ENCODE peak calls at places on chromosomes 11 and 22, in seven cellular contexts. One of them, this sample, is unnamed.

GRCh38 chr11:36383200-36383599 is 87.1 kb downstream of the PRR5L start:
- DNase-seq in hippocampal formation: peak; percentile 37
- DNase-seq in sigmoid colon: no peak
- DNase-seq in HuH-7.5: no peak
- DNase-seq in SHP77: no peak
- DNase-seq in T-cell: no peak
- DNase-seq in smooth muscle cell of the brain vasculature: no peak
- DNase-seq in this sample: no peak

GRCh38 chr22:37045958-37046357 is 5.6 kb upstream of the KCTD17 start:
- DNase-seq in hippocampal formation: no peak
- DNase-seq in sigmoid colon: no peak
- DNase-seq in HuH-7.5: no peak
- DNase-seq in SHP77: no peak
- DNase-seq in T-cell: no peak
- DNase-seq in smooth muscle cell of the brain vasculature: no peak
- DNase-seq in this sample: no peak

GRCh38 chr22:45968751-45969413 is 8.1 kb downstream of the WNT7B start:
- DNase-seq in hippocampal formation: no peak
- DNase-seq in sigmoid colon: no peak
- DNase-seq in HuH-7.5: no peak
- DNase-seq in SHP77: no peak
- DNase-seq in T-cell: no peak
- DNase-seq in smooth muscle cell of the brain vasculature: no peak
- DNase-seq in this sample: no peak

GRCh38 chr11:35717043-35717442 is 54.5 kb downstream of the TRIM44 start:
- DNase-seq in hippocampal formation: no peak
- DNase-seq in sigmoid colon: no peak
- DNase-seq in HuH-7.5: no peak
- DNase-seq in SHP77: no peak
- DNase-seq in T-cell: no peak
- DNase-seq in smooth muscle cell of the brain vasculature: no peak
- DNase-seq in this sample: peak; percentile 29

GRCh38 chr11:1936781-1937615 is 10.1 kb upstream of the MRPL23 start:
- DNase-seq in hippocampal formation: no peak
- DNase-seq in sigmoid colon: peak; percentile 63
- DNase-seq in HuH-7.5: no peak
- DNase-seq in SHP77: no peak
- DNase-seq in T-cell: no peak
- DNase-seq in smooth muscle cell of the brain vasculature: no peak
- DNase-seq in this sample: no peak

GRCh38 chr11:63906585-63906984 is 10.4 kb downstream of the RCOR2 start:
- DNase-seq in hippocampal formation: no peak
- DNase-seq in sigmoid colon: no peak
- DNase-seq in HuH-7.5: no peak
- DNase-seq in SHP77: no peak
- DNase-seq in T-cell: peak; percentile 45
- DNase-seq in smooth muscle cell of the brain vasculature: no peak
- DNase-seq in this sample: no peak

GRCh38 chr22:41949297-41949965 is 2.5 kb upstream of the CENPM start:
- DNase-seq in hippocampal formation: no peak
- DNase-seq in sigmoid colon: no peak
- DNase-seq in HuH-7.5: no peak
- DNase-seq in SHP77: no peak
- DNase-seq in T-cell: no peak
- DNase-seq in smooth muscle cell of the brain vasculature: no peak
- DNase-seq in this sample: no peak

GRCh38 chr11:67291481-67292381 is 2.6 kb downstream of the ANKRD13D start:
- DNase-seq in hippocampal formation: no peak
- DNase-seq in sigmoid colon: peak; percentile 66
- DNase-seq in HuH-7.5: no peak
- DNase-seq in SHP77: no peak
- DNase-seq in T-cell: no peak
- DNase-seq in smooth muscle cell of the brain vasculature: no peak
- DNase-seq in this sample: no peak

GRCh38 chr22:24434472-24435322 is 7.3 kb downstream of the ADORA2A start:
- DNase-seq in hippocampal formation: no peak
- DNase-seq in sigmoid colon: peak; percentile 68
- DNase-seq in HuH-7.5: no peak
- DNase-seq in SHP77: no peak
- DNase-seq in T-cell: peak; percentile 81
- DNase-seq in smooth muscle cell of the brain vasculature: no peak
- DNase-seq in this sample: no peak

GRCh38 chr11:65661599-65662246 is 993 bp downstream of the RELA start:
- DNase-seq in hippocampal formation: no peak
- DNase-seq in sigmoid colon: peak; percentile 69
- DNase-seq in HuH-7.5: no peak
- DNase-seq in SHP77: no peak
- DNase-seq in T-cell: no peak
- DNase-seq in smooth muscle cell of the brain vasculature: no peak
- DNase-seq in this sample: no peak

GRCh38 chr11:75475767-75476650 is 43.0 kb upstream of the KLHL35 start:
- DNase-seq in hippocampal formation: no peak
- DNase-seq in sigmoid colon: no peak
- DNase-seq in HuH-7.5: no peak
- DNase-seq in SHP77: peak; percentile 67
- DNase-seq in T-cell: no peak
- DNase-seq in smooth muscle cell of the brain vasculature: no peak
- DNase-seq in this sample: no peak

GRCh38 chr11:122115520-122116343 is at the start of gene BLID:
- DNase-seq in hippocampal formation: no peak
- DNase-seq in sigmoid colon: peak; percentile 70
- DNase-seq in HuH-7.5: no peak
- DNase-seq in SHP77: no peak
- DNase-seq in T-cell: no peak
- DNase-seq in smooth muscle cell of the brain vasculature: no peak
- DNase-seq in this sample: peak; percentile 73

GRCh38 chr11:70547821-70548670 is 149.7 kb downstream of the CTTN start:
- DNase-seq in hippocampal formation: no peak
- DNase-seq in sigmoid colon: no peak
- DNase-seq in HuH-7.5: no peak
- DNase-seq in SHP77: no peak
- DNase-seq in T-cell: no peak
- DNase-seq in smooth muscle cell of the brain vasculature: no peak
- DNase-seq in this sample: no peak

GRCh38 chr11:3123761-3124733 is 41.1 kb downstream of the OSBPL5 start:
- DNase-seq in hippocampal formation: no peak
- DNase-seq in sigmoid colon: peak; percentile 97
- DNase-seq in HuH-7.5: no peak
- DNase-seq in SHP77: no peak
- DNase-seq in T-cell: no peak
- DNase-seq in smooth muscle cell of the brain vasculature: no peak
- DNase-seq in this sample: no peak

GRCh38 chr11:86798988-86799387 is 1.4 kb upstream of the PRSS23 start:
- DNase-seq in hippocampal formation: no peak
- DNase-seq in sigmoid colon: no peak
- DNase-seq in HuH-7.5: no peak
- DNase-seq in SHP77: no peak
- DNase-seq in T-cell: no peak
- DNase-seq in smooth muscle cell of the brain vasculature: peak; percentile 79
- DNase-seq in this sample: no peak

GRCh38 chr11:94657629-94658028 is 90.5 kb downstream of the PIWIL4 start:
- DNase-seq in hippocampal formation: no peak
- DNase-seq in sigmoid colon: no peak
- DNase-seq in HuH-7.5: no peak
- DNase-seq in SHP77: no peak
- DNase-seq in T-cell: no peak
- DNase-seq in smooth muscle cell of the brain vasculature: no peak
- DNase-seq in this sample: peak; percentile 26

GRCh38 chr11:70002433-70002832 is 75.7 kb upstream of the ANO1 start:
- DNase-seq in hippocampal formation: no peak
- DNase-seq in sigmoid colon: no peak
- DNase-seq in HuH-7.5: no peak
- DNase-seq in SHP77: no peak
- DNase-seq in T-cell: no peak
- DNase-seq in smooth muscle cell of the brain vasculature: no peak
- DNase-seq in this sample: no peak

GRCh38 chr11:62611705-62612365 is 740 bp downstream of the EML3 start:
- DNase-seq in hippocampal formation: no peak
- DNase-seq in sigmoid colon: peak; percentile 86
- DNase-seq in HuH-7.5: peak; percentile 54
- DNase-seq in SHP77: peak; percentile 7
- DNase-seq in T-cell: peak; percentile 67
- DNase-seq in smooth muscle cell of the brain vasculature: no peak
- DNase-seq in this sample: peak; percentile 60

GRCh38 chr22:45648320-45649070 is 23.1 kb upstream of the ATXN10 start:
- DNase-seq in hippocampal formation: no peak
- DNase-seq in sigmoid colon: no peak
- DNase-seq in HuH-7.5: no peak
- DNase-seq in SHP77: no peak
- DNase-seq in T-cell: no peak
- DNase-seq in smooth muscle cell of the brain vasculature: no peak
- DNase-seq in this sample: no peak

GRCh38 chr11:12411806-12412727 is 34.7 kb downstream of the PARVA start:
- DNase-seq in hippocampal formation: no peak
- DNase-seq in sigmoid colon: peak; percentile 95
- DNase-seq in HuH-7.5: peak; percentile 68
- DNase-seq in SHP77: no peak
- DNase-seq in T-cell: no peak
- DNase-seq in smooth muscle cell of the brain vasculature: no peak
- DNase-seq in this sample: peak; percentile 84

GRCh38 chr11:61106296-61106695 is 4.0 kb downstream of the CD5 start:
- DNase-seq in hippocampal formation: no peak
- DNase-seq in sigmoid colon: no peak
- DNase-seq in HuH-7.5: no peak
- DNase-seq in SHP77: no peak
- DNase-seq in T-cell: no peak
- DNase-seq in smooth muscle cell of the brain vasculature: no peak
- DNase-seq in this sample: no peak

GRCh38 chr11:11966826-11967668 is 41.4 kb downstream of the DKK3 start:
- DNase-seq in hippocampal formation: peak; percentile 57
- DNase-seq in sigmoid colon: peak; percentile 77
- DNase-seq in HuH-7.5: peak; percentile 63
- DNase-seq in SHP77: peak; percentile 23
- DNase-seq in T-cell: peak; percentile 54
- DNase-seq in smooth muscle cell of the brain vasculature: no peak
- DNase-seq in this sample: peak; percentile 92

GRCh38 chr11:85813721-85814120 is 2.8 kb upstream of the SYTL2 start:
- DNase-seq in hippocampal formation: no peak
- DNase-seq in sigmoid colon: no peak
- DNase-seq in HuH-7.5: no peak
- DNase-seq in SHP77: no peak
- DNase-seq in T-cell: no peak
- DNase-seq in smooth muscle cell of the brain vasculature: no peak
- DNase-seq in this sample: no peak

GRCh38 chr11:58786693-58787092 is 55.0 kb upstream of the GLYAT start:
- DNase-seq in hippocampal formation: no peak
- DNase-seq in sigmoid colon: no peak
- DNase-seq in HuH-7.5: no peak
- DNase-seq in SHP77: no peak
- DNase-seq in T-cell: no peak
- DNase-seq in smooth muscle cell of the brain vasculature: no peak
- DNase-seq in this sample: no peak

GRCh38 chr11:32891657-32892354 is 805 bp upstream of the QSER1 start:
- DNase-seq in hippocampal formation: no peak
- DNase-seq in sigmoid colon: no peak
- DNase-seq in HuH-7.5: peak; percentile 11
- DNase-seq in SHP77: peak; percentile 39
- DNase-seq in T-cell: no peak
- DNase-seq in smooth muscle cell of the brain vasculature: no peak
- DNase-seq in this sample: no peak

GRCh38 chr11:104650234-104650633 is 248.0 kb downstream of the CASP12 start:
- DNase-seq in hippocampal formation: no peak
- DNase-seq in sigmoid colon: no peak
- DNase-seq in HuH-7.5: no peak
- DNase-seq in SHP77: no peak
- DNase-seq in T-cell: no peak
- DNase-seq in smooth muscle cell of the brain vasculature: no peak
- DNase-seq in this sample: no peak

GRCh38 chr11:10526974-10527918 is 13.7 kb downstream of the RNF141 start:
- DNase-seq in hippocampal formation: peak; percentile 32
- DNase-seq in sigmoid colon: no peak
- DNase-seq in HuH-7.5: no peak
- DNase-seq in SHP77: no peak
- DNase-seq in T-cell: no peak
- DNase-seq in smooth muscle cell of the brain vasculature: no peak
- DNase-seq in this sample: no peak

GRCh38 chr22:32337015-32337414 is 20.7 kb upstream of the RFPL3 start:
- DNase-seq in hippocampal formation: no peak
- DNase-seq in sigmoid colon: no peak
- DNase-seq in HuH-7.5: no peak
- DNase-seq in SHP77: no peak
- DNase-seq in T-cell: no peak
- DNase-seq in smooth muscle cell of the brain vasculature: no peak
- DNase-seq in this sample: no peak

GRCh38 chr22:25372000-25372595 is 152.7 kb downstream of the CRYBB2 start:
- DNase-seq in hippocampal formation: no peak
- DNase-seq in sigmoid colon: no peak
- DNase-seq in HuH-7.5: no peak
- DNase-seq in SHP77: no peak
- DNase-seq in T-cell: no peak
- DNase-seq in smooth muscle cell of the brain vasculature: no peak
- DNase-seq in this sample: no peak

GRCh38 chr11:6307879-6308278 is 12.4 kb downstream of the CAVIN3 start:
- DNase-seq in hippocampal formation: no peak
- DNase-seq in sigmoid colon: no peak
- DNase-seq in HuH-7.5: no peak
- DNase-seq in SHP77: no peak
- DNase-seq in T-cell: no peak
- DNase-seq in smooth muscle cell of the brain vasculature: no peak
- DNase-seq in this sample: no peak